ENCODE peak calls at places on chromosome X, in seven cellular contexts. N is RKO; F is activated CD4-positive, alpha-beta T cell treated with anti-CD3 and anti-CD28 coated beads, Interleukin-2, amount 50 U/mL, for 1 hour; T is BJ; W is left lobe of liver; V is AG08396; S is MCF 10A. M is an unnamed sample.
A peak's percentile ranks its signal among the peaks of the same experiment; 100 is the strongest.

GRCh38 chrX:121851033-121851432 is 803.6 kb downstream of the GLUD2 start:
- DNase-seq in N (peak; percentile 0), F (no peak), T (no peak), W (no peak), V (no peak), S (peak; percentile 61), M (no peak)

GRCh38 chrX:47030339-47030738 is 47.9 kb upstream of the RGN start:
- DNase-seq in N (peak; percentile 77), F (no peak), T (no peak), W (no peak), V (peak; percentile 37), S (peak; percentile 77), M (peak; percentile 79)

GRCh38 chrX:115260330-115260729 is 26.4 kb upstream of the LRCH2 start:
- DNase-seq in N (no peak), F (no peak), T (no peak), W (no peak), V (peak; percentile 12), S (no peak), M (no peak)

GRCh38 chrX:72305286-72306084 is at the start of gene CITED1:
- DNase-seq in N (peak; percentile 46), F (no peak), T (no peak), W (no peak), V (no peak), S (peak; percentile 13), M (peak; percentile 24)

GRCh38 chrX:136608295-136608933 is 39.5 kb upstream of the CD40LG start:
- DNase-seq in N (peak; percentile 26), F (peak; percentile 58), T (no peak), W (peak; percentile 46), V (no peak), S (peak; percentile 34), M (no peak)

GRCh38 chrX:105018865-105019264 is 201.6 kb downstream of the TEX13A start:
- DNase-seq in N (no peak), F (no peak), T (no peak), W (no peak), V (no peak), S (no peak), M (no peak)

GRCh38 chrX:131617182-131617581 is 73.3 kb downstream of the OR13H1 start:
- DNase-seq in N (peak; percentile 55), F (no peak), T (peak; percentile 0), W (no peak), V (no peak), S (peak; percentile 54), M (no peak)

GRCh38 chrX:40278340-40279090 is 180.8 kb upstream of the BCOR start:
- DNase-seq in N (no peak), F (peak; percentile 59), T (no peak), W (no peak), V (no peak), S (no peak), M (no peak)

GRCh38 chrX:53093177-53093655 is 726 bp upstream of the KANTR start:
- DNase-seq in N (peak; percentile 88), F (peak; percentile 70), T (no peak), W (peak; percentile 68), V (peak; percentile 69), S (peak; percentile 82), M (peak; percentile 81)

GRCh38 chrX:1894656-1895055 is 279.8 kb downstream of the ASMT start:
- DNase-seq in N (no peak), F (no peak), T (no peak), W (no peak), V (no peak), S (no peak), M (peak; percentile 2)

GRCh38 chrX:9430346-9430745 is 34.5 kb upstream of the TBL1X start:
- DNase-seq in N (no peak), F (no peak), T (no peak), W (no peak), V (no peak), S (no peak), M (no peak)

GRCh38 chrX:30364229-30364628 is 55.0 kb upstream of the NR0B1 start:
- DNase-seq in N (no peak), F (no peak), T (no peak), W (no peak), V (no peak), S (no peak), M (no peak)

GRCh38 chrX:132169554-132169953 is 41.7 kb upstream of the FRMD7 start:
- DNase-seq in N (no peak), F (no peak), T (no peak), W (no peak), V (no peak), S (no peak), M (no peak)

GRCh38 chrX:41734530-41734929 is 10.5 kb downstream of the GPR82 start:
- DNase-seq in N (peak; percentile 59), F (no peak), T (no peak), W (no peak), V (peak; percentile 10), S (peak; percentile 16), M (peak; percentile 39)

GRCh38 chrX:67893931-67894330 is 350.1 kb downstream of the AR start:
- DNase-seq in N (peak; percentile 6), F (no peak), T (no peak), W (no peak), V (no peak), S (peak; percentile 22), M (no peak)

GRCh38 chrX:51608766-51609165 is 9.9 kb downstream of the CENPVL3 start:
- DNase-seq in N (no peak), F (no peak), T (no peak), W (no peak), V (no peak), S (no peak), M (no peak)

M was measured in NCI-H524.